ENCODE peak calls at places on chromosomes 7 and 10, in five cellular contexts. One of them, this sample, is unnamed.

GRCh38 chr7:138935438-138936079 is 45.6 kb downstream of the KIAA1549 start:
- DNase-seq in cardiac fibroblast: peak
- DNase-seq in AG04449: peak
- DNase-seq in neuronal stem cell: no peak
- DNase-seq in neural progenitor cell: peak
- DNase-seq in this sample: peak

GRCh38 chr7:1693419-1693990 is 23.4 kb downstream of the ELFN1 start:
- DNase-seq in neuronal stem cell: no peak
- DNase-seq in neural progenitor cell: no peak
- DNase-seq in AG04449: no peak
- DNase-seq in cardiac fibroblast: no peak
- DNase-seq in this sample: no peak

GRCh38 chr7:94740490-94740889 is 84.6 kb upstream of the SGCE start:
- DNase-seq in cardiac fibroblast: no peak
- DNase-seq in AG04449: no peak
- DNase-seq in neuronal stem cell: no peak
- DNase-seq in neural progenitor cell: no peak
- DNase-seq in this sample: no peak

GRCh38 chr7:114087674-114088539 is 169.1 kb upstream of the PPP1R3A start:
- DNase-seq in AG04449: no peak
- DNase-seq in cardiac fibroblast: no peak
- DNase-seq in neural progenitor cell: peak
- DNase-seq in neuronal stem cell: peak
- DNase-seq in this sample: no peak

GRCh38 chr10:6052247-6053221 is 9.6 kb downstream of the IL2RA start:
- DNase-seq in cardiac fibroblast: no peak
- DNase-seq in AG04449: no peak
- DNase-seq in neural progenitor cell: no peak
- DNase-seq in neuronal stem cell: no peak
- DNase-seq in this sample: no peak

GRCh38 chr10:72334196-72334831 is 20.4 kb downstream of the DNAJB12 start:
- DNase-seq in AG04449: no peak
- DNase-seq in cardiac fibroblast: peak
- DNase-seq in neural progenitor cell: peak
- DNase-seq in neuronal stem cell: peak
- DNase-seq in this sample: no peak

GRCh38 chr7:48084727-48085432 is 4.2 kb upstream of the UPP1 start:
- DNase-seq in neural progenitor cell: no peak
- DNase-seq in neuronal stem cell: no peak
- DNase-seq in AG04449: peak
- DNase-seq in cardiac fibroblast: peak
- DNase-seq in this sample: peak

GRCh38 chr7:142745091-142745635 is 4.1 kb upstream of the PRSS1 start:
- DNase-seq in neural progenitor cell: no peak
- DNase-seq in cardiac fibroblast: peak
- DNase-seq in neuronal stem cell: no peak
- DNase-seq in AG04449: no peak
- DNase-seq in this sample: no peak

GRCh38 chr7:127885843-127886242 is 145.4 kb downstream of the LRRC4 start:
- DNase-seq in AG04449: no peak
- DNase-seq in cardiac fibroblast: peak
- DNase-seq in neuronal stem cell: no peak
- DNase-seq in neural progenitor cell: no peak
- DNase-seq in this sample: peak

GRCh38 chr7:112103246-112103645 is 103.0 kb downstream of the DOCK4 start:
- DNase-seq in neuronal stem cell: no peak
- DNase-seq in cardiac fibroblast: peak
- DNase-seq in neural progenitor cell: no peak
- DNase-seq in AG04449: no peak
- DNase-seq in this sample: no peak

GRCh38 chr7:43645699-43646226 is 62.9 kb downstream of the STK17A start:
- DNase-seq in neural progenitor cell: no peak
- DNase-seq in neuronal stem cell: no peak
- DNase-seq in cardiac fibroblast: no peak
- DNase-seq in AG04449: no peak
- DNase-seq in this sample: no peak

GRCh38 chr10:115861864-115862263 is 411.1 kb downstream of the GFRA1 start:
- DNase-seq in cardiac fibroblast: peak
- DNase-seq in neuronal stem cell: no peak
- DNase-seq in AG04449: no peak
- DNase-seq in neural progenitor cell: no peak
- DNase-seq in this sample: peak

GRCh38 chr7:31443457-31443856 is 70.4 kb upstream of the ITPRID1 start:
- DNase-seq in neuronal stem cell: peak
- DNase-seq in neural progenitor cell: peak
- DNase-seq in cardiac fibroblast: peak
- DNase-seq in AG04449: peak
- DNase-seq in this sample: no peak

GRCh38 chr10:80199828-80200227 is 5.5 kb downstream of the ANXA11 start:
- DNase-seq in AG04449: no peak
- DNase-seq in cardiac fibroblast: peak
- DNase-seq in neural progenitor cell: no peak
- DNase-seq in neuronal stem cell: no peak
- DNase-seq in this sample: no peak

GRCh38 chr7:139523988-139524815 is 717 bp downstream of the CLEC2L start:
- DNase-seq in neural progenitor cell: peak
- DNase-seq in neuronal stem cell: no peak
- DNase-seq in AG04449: no peak
- DNase-seq in cardiac fibroblast: no peak
- DNase-seq in this sample: no peak

GRCh38 chr7:85376589-85376988 is 189.7 kb upstream of the SEMA3D start:
- DNase-seq in cardiac fibroblast: no peak
- DNase-seq in neural progenitor cell: no peak
- DNase-seq in AG04449: no peak
- DNase-seq in neuronal stem cell: no peak
- DNase-seq in this sample: no peak

GRCh38 chr10:73974309-73974946 is 23.5 kb upstream of the VCL start:
- DNase-seq in neural progenitor cell: no peak
- DNase-seq in neuronal stem cell: no peak
- DNase-seq in cardiac fibroblast: no peak
- DNase-seq in AG04449: no peak
- DNase-seq in this sample: no peak

GRCh38 chr10:107653832-107654287 is 489.4 kb upstream of the SORCS1 start:
- DNase-seq in neuronal stem cell: no peak
- DNase-seq in cardiac fibroblast: peak
- DNase-seq in neural progenitor cell: no peak
- DNase-seq in AG04449: peak
- DNase-seq in this sample: no peak

GRCh38 chr10:21146446-21146789 is 249.3 kb upstream of the NEBL start:
- DNase-seq in cardiac fibroblast: no peak
- DNase-seq in neural progenitor cell: no peak
- DNase-seq in AG04449: no peak
- DNase-seq in neuronal stem cell: no peak
- DNase-seq in this sample: no peak

GRCh38 chr10:102396251-102396650 is 746 bp downstream of the NFKB2 start:
- DNase-seq in cardiac fibroblast: no peak
- DNase-seq in AG04449: no peak
- DNase-seq in neural progenitor cell: no peak
- DNase-seq in neuronal stem cell: no peak
- DNase-seq in this sample: no peak

GRCh38 chr10:58393317-58393716 is 8.1 kb downstream of the TFAM start:
- DNase-seq in neuronal stem cell: no peak
- DNase-seq in neural progenitor cell: no peak
- DNase-seq in AG04449: no peak
- DNase-seq in cardiac fibroblast: peak
- DNase-seq in this sample: no peak

GRCh38 chr7:31082450-31082849 is 30.3 kb downstream of the ADCYAP1R1 start:
- DNase-seq in neural progenitor cell: no peak
- DNase-seq in cardiac fibroblast: no peak
- DNase-seq in AG04449: no peak
- DNase-seq in neuronal stem cell: no peak
- DNase-seq in this sample: no peak

GRCh38 chr7:104982308-104982755 is 31.7 kb upstream of the KMT2E start:
- DNase-seq in AG04449: no peak
- DNase-seq in neuronal stem cell: no peak
- DNase-seq in cardiac fibroblast: no peak
- DNase-seq in neural progenitor cell: no peak
- DNase-seq in this sample: no peak

GRCh38 chr10:77052592-77052991 is 585.0 kb downstream of the KCNMA1 start:
- DNase-seq in neural progenitor cell: no peak
- DNase-seq in AG04449: no peak
- DNase-seq in neuronal stem cell: no peak
- DNase-seq in cardiac fibroblast: no peak
- DNase-seq in this sample: no peak

GRCh38 chr10:92850186-92850585 is 1.9 kb downstream of the EXOC6 start:
- DNase-seq in cardiac fibroblast: no peak
- DNase-seq in neural progenitor cell: no peak
- DNase-seq in AG04449: no peak
- DNase-seq in neuronal stem cell: no peak
- DNase-seq in this sample: no peak

GRCh38 chr10:15335500-15335899 is 35.6 kb downstream of the FAM171A1 start:
- DNase-seq in neural progenitor cell: no peak
- DNase-seq in AG04449: no peak
- DNase-seq in neuronal stem cell: no peak
- DNase-seq in cardiac fibroblast: no peak
- DNase-seq in this sample: no peak

GRCh38 chr7:5420841-5421625 is 2.6 kb downstream of the TNRC18 start:
- DNase-seq in AG04449: no peak
- DNase-seq in cardiac fibroblast: peak
- DNase-seq in neural progenitor cell: peak
- DNase-seq in neuronal stem cell: no peak
- DNase-seq in this sample: no peak

GRCh38 chr10:133230387-133231195 is 574 bp downstream of the UTF1 start:
- DNase-seq in neuronal stem cell: no peak
- DNase-seq in neural progenitor cell: peak
- DNase-seq in cardiac fibroblast: no peak
- DNase-seq in AG04449: no peak
- DNase-seq in this sample: no peak

GRCh38 chr10:16116404-16117304 is 256.3 kb upstream of the MINDY3 start:
- DNase-seq in cardiac fibroblast: peak
- DNase-seq in neural progenitor cell: peak
- DNase-seq in AG04449: no peak
- DNase-seq in neuronal stem cell: no peak
- DNase-seq in this sample: no peak

GRCh38 chr7:5139998-5140397 is 50.0 kb upstream of the WIPI2 start:
- DNase-seq in AG04449: no peak
- DNase-seq in neuronal stem cell: peak
- DNase-seq in neural progenitor cell: peak
- DNase-seq in cardiac fibroblast: peak
- DNase-seq in this sample: no peak

GRCh38 chr10:64863836-64864235 is 1342.6 kb downstream of the REEP3 start:
- DNase-seq in neuronal stem cell: no peak
- DNase-seq in cardiac fibroblast: no peak
- DNase-seq in AG04449: no peak
- DNase-seq in neural progenitor cell: no peak
- DNase-seq in this sample: no peak

GRCh38 chr7:112212516-112213036 is 6.1 kb downstream of the ZNF277 start:
- DNase-seq in neural progenitor cell: no peak
- DNase-seq in cardiac fibroblast: no peak
- DNase-seq in neuronal stem cell: no peak
- DNase-seq in AG04449: no peak
- DNase-seq in this sample: no peak

GRCh38 chr7:69738396-69738889 is 140.2 kb downstream of the AUTS2 start:
- DNase-seq in neural progenitor cell: peak
- DNase-seq in AG04449: peak
- DNase-seq in neuronal stem cell: peak
- DNase-seq in cardiac fibroblast: no peak
- DNase-seq in this sample: no peak

GRCh38 chr7:114539575-114539974 is 125.0 kb downstream of the FOXP2 start:
- DNase-seq in AG04449: no peak
- DNase-seq in cardiac fibroblast: peak
- DNase-seq in neuronal stem cell: no peak
- DNase-seq in neural progenitor cell: peak
- DNase-seq in this sample: peak

GRCh38 chr10:132654708-132655661 is 117.4 kb downstream of the INPP5A start:
- DNase-seq in AG04449: no peak
- DNase-seq in neural progenitor cell: peak
- DNase-seq in cardiac fibroblast: peak
- DNase-seq in neuronal stem cell: peak
- DNase-seq in this sample: peak

GRCh38 chr10:68242051-68242450 is 10.1 kb upstream of the ATOH7 start:
- DNase-seq in cardiac fibroblast: no peak
- DNase-seq in neural progenitor cell: no peak
- DNase-seq in neuronal stem cell: no peak
- DNase-seq in AG04449: no peak
- DNase-seq in this sample: no peak

GRCh38 chr7:78279035-78279434 is 480.5 kb downstream of the PHTF2 start:
- DNase-seq in cardiac fibroblast: peak
- DNase-seq in AG04449: peak
- DNase-seq in neuronal stem cell: no peak
- DNase-seq in neural progenitor cell: no peak
- DNase-seq in this sample: peak
- H3K4me3 ChIP-seq in cardiac fibroblast: no peak
- H3K4me3 ChIP-seq in AG04449: no peak
- H3K4me3 ChIP-seq in neuronal stem cell: no peak
- H3K4me3 ChIP-seq in neural progenitor cell: no peak
- H3K4me3 ChIP-seq in this sample: no peak

GRCh38 chr7:124713086-124713485 is 52.5 kb downstream of the GPR37 start:
- DNase-seq in neural progenitor cell: no peak
- DNase-seq in AG04449: no peak
- DNase-seq in cardiac fibroblast: no peak
- DNase-seq in neuronal stem cell: no peak
- DNase-seq in this sample: no peak
- H3K4me3 ChIP-seq in neural progenitor cell: no peak
- H3K4me3 ChIP-seq in AG04449: no peak
- H3K4me3 ChIP-seq in cardiac fibroblast: no peak
- H3K4me3 ChIP-seq in neuronal stem cell: no peak
- H3K4me3 ChIP-seq in this sample: no peak

DNA sequence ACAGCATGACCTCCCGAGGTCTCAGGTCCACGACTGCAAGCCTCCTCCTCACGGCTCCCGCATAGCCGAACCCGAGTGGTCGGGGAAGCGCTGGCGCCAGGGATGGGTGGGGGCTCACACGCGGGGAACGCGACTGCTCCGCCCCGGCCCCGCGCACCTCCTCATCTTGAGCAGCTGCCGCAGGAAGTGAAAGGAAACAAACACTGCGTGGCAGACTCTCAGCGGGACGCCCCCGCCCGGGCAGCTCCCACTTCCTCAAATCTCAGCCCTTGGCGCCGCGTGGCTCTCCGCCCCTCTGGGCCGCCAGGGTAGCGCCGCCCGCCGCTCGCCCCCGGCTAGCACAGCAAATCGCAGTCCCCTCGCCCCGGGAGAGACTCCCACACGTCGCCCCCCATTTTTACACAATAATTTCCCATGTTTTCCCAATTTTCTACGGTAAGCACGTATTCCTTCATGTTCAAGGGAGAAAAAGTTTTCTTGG is at the start of gene TMEM243:
- DNase-seq in cardiac fibroblast: peak
- DNase-seq in neural progenitor cell: peak
- DNase-seq in AG04449: no peak
- DNase-seq in neuronal stem cell: peak
- DNase-seq in this sample: no peak
- H3K4me3 ChIP-seq in cardiac fibroblast: peak
- H3K4me3 ChIP-seq in neural progenitor cell: peak
- H3K4me3 ChIP-seq in AG04449: peak
- H3K4me3 ChIP-seq in neuronal stem cell: peak
- H3K4me3 ChIP-seq in this sample: peak

DNA sequence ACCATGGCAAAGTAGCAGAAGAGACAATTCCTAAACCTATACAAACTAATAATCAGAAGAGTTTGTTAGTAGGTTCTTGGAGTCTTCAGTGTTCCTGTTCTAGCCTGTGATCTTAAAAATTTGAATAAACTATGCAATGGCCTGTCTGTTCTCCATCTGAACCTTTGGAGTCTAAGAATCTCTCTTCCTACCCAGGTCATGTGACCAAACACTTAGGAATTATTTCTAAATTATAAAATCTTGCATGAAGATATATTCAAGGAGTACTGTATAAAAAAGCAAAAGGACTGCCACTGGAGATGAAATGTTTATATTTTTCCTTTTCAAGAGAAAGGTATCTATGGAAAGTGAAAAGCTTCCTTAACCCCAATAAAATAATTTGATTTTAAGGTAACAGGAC is 2.4 kb downstream of the MKI67 start:
- DNase-seq in cardiac fibroblast: no peak
- DNase-seq in neural progenitor cell: no peak
- DNase-seq in AG04449: no peak
- DNase-seq in neuronal stem cell: no peak
- DNase-seq in this sample: no peak
- H3K4me3 ChIP-seq in cardiac fibroblast: no peak
- H3K4me3 ChIP-seq in neural progenitor cell: peak
- H3K4me3 ChIP-seq in AG04449: no peak
- H3K4me3 ChIP-seq in neuronal stem cell: peak
- H3K4me3 ChIP-seq in this sample: peak